ENCODE peak calls at places on chromosomes 12 and 14, in six cellular contexts. J is transverse colon; R is central memory CD4-positive, alpha-beta T cell; A is NCI-H510A treated with DMSO at 0.1 percent for 48 hours; Q is HEK293T; V is T-helper 1 cell. X is an unnamed sample.

GRCh38 chr12:52681551-52682380 is 1.6 kb upstream of the KRT1 start:
- DNase-seq in J (no peak), R (peak), A (no peak), Q (no peak), V (no peak), X (no peak)

GRCh38 chr12:23950775-23951391 is 1.4 kb upstream of the SOX5 start:
- DNase-seq in J (no peak), R (no peak), A (no peak), Q (peak), V (no peak), X (peak)

GRCh38 chr12:11658796-11659195 is 9.3 kb downstream of the ETV6 start:
- DNase-seq in J (no peak), R (no peak), A (no peak), Q (no peak), V (no peak), X (peak)

GRCh38 chr14:68695326-68695768 is 97.5 kb downstream of the ZFP36L1 start:
- DNase-seq in J (no peak), R (no peak), A (no peak), Q (no peak), V (no peak), X (peak)

GRCh38 chr12:21980544-21980943 is 39.3 kb upstream of the ABCC9 start:
- DNase-seq in J (no peak), R (no peak), A (no peak), Q (no peak), V (no peak), X (peak)

GRCh38 chr14:50003213-50004021 is 110.5 kb downstream of the ARF6 start:
- DNase-seq in J (peak), R (peak), A (peak), Q (peak), V (peak), X (peak)

GRCh38 chr14:100033347-100034052 is 31.7 kb upstream of the EVL start:
- DNase-seq in J (no peak), R (no peak), A (no peak), Q (no peak), V (no peak), X (no peak)

GRCh38 chr12:109329710-109330109 is 18.0 kb upstream of the MYO1H start:
- DNase-seq in J (no peak), R (no peak), A (no peak), Q (no peak), V (no peak), X (no peak)

GRCh38 chr14:22536853-22537338 is 52.1 kb downstream of the DAD1 start:
- DNase-seq in J (peak), R (peak), A (no peak), Q (peak), V (peak), X (peak)

GRCh38 chr12:7450667-7451066 is 6.7 kb upstream of the CD163L1 start:
- DNase-seq in J (no peak), R (no peak), A (no peak), Q (no peak), V (no peak), X (no peak)

GRCh38 chr12:39419471-39419870 is 23.4 kb downstream of the KIF21A start:
- DNase-seq in J (no peak), R (no peak), A (no peak), Q (no peak), V (no peak), X (no peak)

GRCh38 chr12:3750616-3751015 is 2.3 kb downstream of the CRACR2A start:
- DNase-seq in J (no peak), R (no peak), A (no peak), Q (no peak), V (no peak), X (no peak)

GRCh38 chr12:32305163-32305562 is 94.2 kb upstream of the FGD4 start:
- DNase-seq in J (no peak), R (peak), A (peak), Q (no peak), V (no peak), X (peak)

GRCh38 chr12:58414398-58414871 is 473.1 kb downstream of the ATP23 start:
- DNase-seq in J (no peak), R (no peak), A (no peak), Q (no peak), V (no peak), X (peak)

GRCh38 chr14:102499401-102500189 is 10.0 kb downstream of the ANKRD9 start:
- DNase-seq in J (no peak), R (no peak), A (no peak), Q (no peak), V (no peak), X (no peak)

GRCh38 chr12:1054103-1054838 is 63.2 kb downstream of the ERC1 start:
- DNase-seq in J (no peak), R (no peak), A (no peak), Q (no peak), V (no peak), X (peak)

GRCh38 chr14:105128059-105128458 is 40.5 kb downstream of the JAG2 start:
- DNase-seq in J (no peak), R (no peak), A (no peak), Q (no peak), V (no peak), X (no peak)

GRCh38 chr14:41418851-41419250 is 187.8 kb upstream of the LRFN5 start:
- DNase-seq in J (no peak), R (no peak), A (no peak), Q (no peak), V (no peak), X (no peak)